ENCODE peak calls at places on chromosomes 2 and 18, in six cellular contexts. Q, X, L, E, S and A are unnamed samples.

GRCh38 chr2:229409751-229410181 is 138.7 kb upstream of the PID1 start:
- DNase-seq in X (no peak), Q (no peak), E (no peak), L (no peak), S (no peak), A (no peak)

GRCh38 chr2:148032215-148032614 is 11.3 kb downstream of the MBD5 start:
- DNase-seq in X (no peak), Q (no peak), E (no peak), L (no peak), S (no peak), A (no peak)

GRCh38 chr2:84495539-84496146 is 20.7 kb upstream of the DNAH6 start:
- DNase-seq in X (no peak), E (peak), Q (peak), L (peak), S (peak), A (peak)

GRCh38 chr18:31977270-31977872 is 34.4 kb upstream of the TRAPPC8 start:
- DNase-seq in S (peak), E (peak), L (peak), X (no peak), Q (peak), A (no peak)

GRCh38 chr18:3281456-3282400 is 19.8 kb downstream of the MYL12B start:
- DNase-seq in Q (peak), S (no peak), L (peak), X (no peak), E (peak), A (peak)

GRCh38 chr18:42105382-42105781 is 150.3 kb downstream of the PIK3C3 start:
- DNase-seq in X (no peak), L (no peak), S (no peak), Q (no peak), E (no peak), A (no peak)

GRCh38 chr2:102358496-102358895 is 2.9 kb downstream of the IL18R1 start:
- DNase-seq in S (no peak), Q (no peak), L (no peak), E (no peak), X (no peak), A (no peak)

GRCh38 chr2:176067587-176068002 is 16.2 kb downstream of the EVX2 start:
- DNase-seq in L (no peak), E (no peak), Q (no peak), S (no peak), X (no peak), A (no peak)

GRCh38 chr2:100822587-100823248 is 2.8 kb downstream of the NPAS2 start:
- DNase-seq in L (no peak), X (peak), Q (no peak), E (no peak), S (no peak), A (no peak)

GRCh38 chr2:2795438-2796091 is 464.5 kb upstream of the MYT1L start:
- DNase-seq in E (no peak), L (no peak), S (no peak), Q (no peak), X (no peak), A (no peak)